ENCODE peak calls at places on chromosomes 4 and X, in eight cellular contexts. One of them, this sample, is unnamed.

GRCh38 chr4:158129649-158130048 is 43.2 kb downstream of the GASK1B start:
- DNase-seq in LoVo: no peak
- DNase-seq in activated naive CD4-positive, alpha-beta T cell treated with anti-CD3 and anti-CD28 coated beads for 36 hours: no peak
- DNase-seq in tibial nerve: no peak
- DNase-seq in GDM1: no peak
- DNase-seq in endothelial cell: no peak
- DNase-seq in neural crest cell: no peak
- DNase-seq in posterior cingulate gyrus: no peak
- DNase-seq in this sample: no peak

GRCh38 chrX:106933538-106933961 is 13.3 kb downstream of the CLDN2 start:
- DNase-seq in GDM1: no peak
- DNase-seq in tibial nerve: no peak
- DNase-seq in endothelial cell: no peak
- DNase-seq in neural crest cell: no peak
- DNase-seq in activated naive CD4-positive, alpha-beta T cell treated with anti-CD3 and anti-CD28 coated beads for 36 hours: no peak
- DNase-seq in posterior cingulate gyrus: no peak
- DNase-seq in LoVo: peak; percentile 60
- DNase-seq in this sample: peak; percentile 23

GRCh38 chr4:71195932-71196331 is 142.9 kb upstream of the SLC4A4 start:
- DNase-seq in posterior cingulate gyrus: no peak
- DNase-seq in GDM1: no peak
- DNase-seq in neural crest cell: no peak
- DNase-seq in endothelial cell: no peak
- DNase-seq in tibial nerve: no peak
- DNase-seq in activated naive CD4-positive, alpha-beta T cell treated with anti-CD3 and anti-CD28 coated beads for 36 hours: no peak
- DNase-seq in LoVo: no peak
- DNase-seq in this sample: no peak

GRCh38 chrX:120749141-120749846 is 119.4 kb upstream of the C1GALT1C1 start:
- DNase-seq in endothelial cell: peak; percentile 3
- DNase-seq in LoVo: no peak
- DNase-seq in GDM1: peak; percentile 83
- DNase-seq in tibial nerve: no peak
- DNase-seq in activated naive CD4-positive, alpha-beta T cell treated with anti-CD3 and anti-CD28 coated beads for 36 hours: no peak
- DNase-seq in neural crest cell: no peak
- DNase-seq in posterior cingulate gyrus: no peak
- DNase-seq in this sample: peak; percentile 51

GRCh38 chr4:186137193-186137792 is 32.8 kb downstream of the FAM149A start:
- DNase-seq in LoVo: peak; percentile 42
- DNase-seq in posterior cingulate gyrus: no peak
- DNase-seq in neural crest cell: no peak
- DNase-seq in endothelial cell: no peak
- DNase-seq in activated naive CD4-positive, alpha-beta T cell treated with anti-CD3 and anti-CD28 coated beads for 36 hours: no peak
- DNase-seq in tibial nerve: no peak
- DNase-seq in GDM1: no peak
- DNase-seq in this sample: no peak

GRCh38 chr4:27011401-27011800 is 150.8 kb downstream of the STIM2 start:
- DNase-seq in endothelial cell: no peak
- DNase-seq in GDM1: no peak
- DNase-seq in posterior cingulate gyrus: no peak
- DNase-seq in activated naive CD4-positive, alpha-beta T cell treated with anti-CD3 and anti-CD28 coated beads for 36 hours: no peak
- DNase-seq in tibial nerve: no peak
- DNase-seq in LoVo: no peak
- DNase-seq in neural crest cell: no peak
- DNase-seq in this sample: no peak

GRCh38 chrX:5337160-5337559 is 891.5 kb downstream of the NLGN4X start:
- DNase-seq in GDM1: no peak
- DNase-seq in LoVo: no peak
- DNase-seq in endothelial cell: no peak
- DNase-seq in tibial nerve: no peak
- DNase-seq in activated naive CD4-positive, alpha-beta T cell treated with anti-CD3 and anti-CD28 coated beads for 36 hours: no peak
- DNase-seq in posterior cingulate gyrus: no peak
- DNase-seq in neural crest cell: no peak
- DNase-seq in this sample: no peak

GRCh38 chr4:46270986-46271596 is 118.8 kb downstream of the GABRA2 start:
- DNase-seq in posterior cingulate gyrus: no peak
- DNase-seq in tibial nerve: peak; percentile 4
- DNase-seq in endothelial cell: no peak
- DNase-seq in GDM1: peak; percentile 13
- DNase-seq in neural crest cell: no peak
- DNase-seq in activated naive CD4-positive, alpha-beta T cell treated with anti-CD3 and anti-CD28 coated beads for 36 hours: no peak
- DNase-seq in LoVo: peak; percentile 22
- DNase-seq in this sample: peak; percentile 22

GRCh38 chrX:13069771-13070410 is 25.5 kb upstream of the FAM9C start:
- DNase-seq in posterior cingulate gyrus: no peak
- DNase-seq in GDM1: no peak
- DNase-seq in LoVo: no peak
- DNase-seq in neural crest cell: no peak
- DNase-seq in tibial nerve: no peak
- DNase-seq in activated naive CD4-positive, alpha-beta T cell treated with anti-CD3 and anti-CD28 coated beads for 36 hours: no peak
- DNase-seq in endothelial cell: no peak
- DNase-seq in this sample: no peak

GRCh38 chr4:77009511-77010120 is 60.1 kb downstream of the SEPTIN11 start:
- DNase-seq in posterior cingulate gyrus: no peak
- DNase-seq in LoVo: no peak
- DNase-seq in tibial nerve: no peak
- DNase-seq in endothelial cell: no peak
- DNase-seq in activated naive CD4-positive, alpha-beta T cell treated with anti-CD3 and anti-CD28 coated beads for 36 hours: no peak
- DNase-seq in GDM1: no peak
- DNase-seq in neural crest cell: no peak
- DNase-seq in this sample: no peak

GRCh38 chr4:163087805-163088204 is 78.9 kb downstream of the NAF1 start:
- DNase-seq in posterior cingulate gyrus: no peak
- DNase-seq in neural crest cell: no peak
- DNase-seq in tibial nerve: no peak
- DNase-seq in GDM1: no peak
- DNase-seq in LoVo: no peak
- DNase-seq in endothelial cell: no peak
- DNase-seq in activated naive CD4-positive, alpha-beta T cell treated with anti-CD3 and anti-CD28 coated beads for 36 hours: no peak
- DNase-seq in this sample: no peak

GRCh38 chrX:153669174-153669890 is 4.3 kb downstream of the PNCK start:
- DNase-seq in tibial nerve: no peak
- DNase-seq in neural crest cell: no peak
- DNase-seq in endothelial cell: peak; percentile 60
- DNase-seq in activated naive CD4-positive, alpha-beta T cell treated with anti-CD3 and anti-CD28 coated beads for 36 hours: no peak
- DNase-seq in LoVo: no peak
- DNase-seq in GDM1: no peak
- DNase-seq in posterior cingulate gyrus: peak; percentile 77
- DNase-seq in this sample: no peak

GRCh38 chrX:16484338-16484737 is 165.6 kb upstream of the S100G start:
- DNase-seq in posterior cingulate gyrus: no peak
- DNase-seq in LoVo: peak; percentile 20
- DNase-seq in activated naive CD4-positive, alpha-beta T cell treated with anti-CD3 and anti-CD28 coated beads for 36 hours: peak; percentile 66
- DNase-seq in tibial nerve: no peak
- DNase-seq in endothelial cell: no peak
- DNase-seq in neural crest cell: no peak
- DNase-seq in GDM1: no peak
- DNase-seq in this sample: no peak

GRCh38 chrX:154120567-154120966 is 23.1 kb upstream of the MECP2 start:
- DNase-seq in posterior cingulate gyrus: no peak
- DNase-seq in tibial nerve: no peak
- DNase-seq in neural crest cell: no peak
- DNase-seq in LoVo: no peak
- DNase-seq in GDM1: no peak
- DNase-seq in endothelial cell: no peak
- DNase-seq in activated naive CD4-positive, alpha-beta T cell treated with anti-CD3 and anti-CD28 coated beads for 36 hours: no peak
- DNase-seq in this sample: no peak

GRCh38 chr4:87489678-87490077 is 39.5 kb downstream of the SPARCL1 start:
- DNase-seq in posterior cingulate gyrus: no peak
- DNase-seq in LoVo: no peak
- DNase-seq in activated naive CD4-positive, alpha-beta T cell treated with anti-CD3 and anti-CD28 coated beads for 36 hours: no peak
- DNase-seq in tibial nerve: no peak
- DNase-seq in endothelial cell: no peak
- DNase-seq in GDM1: no peak
- DNase-seq in neural crest cell: no peak
- DNase-seq in this sample: no peak

GRCh38 chr4:76905521-76905920 is 7.6 kb upstream of the SOWAHB start:
- DNase-seq in LoVo: no peak
- DNase-seq in endothelial cell: no peak
- DNase-seq in tibial nerve: no peak
- DNase-seq in posterior cingulate gyrus: no peak
- DNase-seq in activated naive CD4-positive, alpha-beta T cell treated with anti-CD3 and anti-CD28 coated beads for 36 hours: no peak
- DNase-seq in GDM1: no peak
- DNase-seq in neural crest cell: no peak
- DNase-seq in this sample: no peak